ENCODE peak calls at places on chromosomes 6 and 20, in five cellular contexts. F is activated gamma-delta T cell, K is brain microvascular endothelial cell, X is ureter, D is tibial artery. E is an unnamed sample.

GRCh38 chr6:111597687-111598086 is 8.0 kb downstream of the TRAF3IP2 start:
- DNase-seq in D (no peak), X (no peak), K (no peak), F (no peak), E (peak)

GRCh38 chr6:36720251-36721141 is 22.9 kb downstream of the RAB44 start:
- DNase-seq in X (no peak), F (no peak), K (no peak), D (peak), E (no peak)

GRCh38 chr6:14059791-14060436 is 57.7 kb upstream of the CD83 start:
- DNase-seq in K (no peak), X (peak), F (no peak), D (no peak), E (peak)

GRCh38 chr20:45857836-45858250 is 429 bp downstream of the ZSWIM3 start:
- DNase-seq in D (no peak), X (no peak), F (no peak), K (no peak), E (no peak)

GRCh38 chr20:45350217-45350616 is 2.0 kb upstream of the SDC4 start:
- DNase-seq in X (no peak), F (no peak), K (no peak), D (no peak), E (no peak)

GRCh38 chr6:129513471-129513870 is 196.5 kb downstream of the ARHGAP18 start:
- DNase-seq in X (no peak), K (no peak), D (no peak), F (no peak), E (no peak)

GRCh38 chr20:64049887-64050260 is 435 bp upstream of the SOX18 start:
- DNase-seq in K (no peak), D (no peak), F (no peak), X (no peak), E (no peak)

GRCh38 chr6:52381249-52381648 is 19.3 kb downstream of the PAQR8 start:
- DNase-seq in F (no peak), D (no peak), X (no peak), K (no peak), E (no peak)

GRCh38 chr6:144778773-144779531 is 493.8 kb downstream of the UTRN start:
- DNase-seq in X (no peak), D (no peak), K (no peak), F (no peak), E (no peak)

GRCh38 chr6:49835140-49835539 is 31.2 kb downstream of the CRISP1 start:
- DNase-seq in D (no peak), F (no peak), K (no peak), X (no peak), E (no peak)

GRCh38 chr20:50191566-50192363 is 1.1 kb downstream of the CEBPB start:
- DNase-seq in F (peak), X (peak), D (no peak), K (no peak), E (peak)

GRCh38 chr20:53917145-53918009 is 153.0 kb downstream of the BCAS1 start:
- DNase-seq in F (no peak), K (peak), D (peak), X (no peak), E (peak)

GRCh38 chr6:5521322-5521721 is 260.0 kb downstream of the FARS2 start:
- DNase-seq in K (no peak), D (no peak), F (no peak), X (no peak), E (no peak)

GRCh38 chr6:152087096-152087495 is 279.6 kb downstream of the ESR1 start:
- DNase-seq in D (no peak), F (no peak), K (no peak), X (no peak), E (no peak)

GRCh38 chr6:15817100-15817499 is 154.3 kb upstream of the DTNBP1 start:
- DNase-seq in F (no peak), K (no peak), X (no peak), D (no peak), E (no peak)

GRCh38 chr6:17884501-17885039 is 102.9 kb downstream of the KIF13A start:
- DNase-seq in X (no peak), F (no peak), D (no peak), K (no peak), E (no peak)

GRCh38 chr6:6678185-6678671 is 89.7 kb downstream of the LY86 start:
- DNase-seq in F (no peak), X (no peak), D (no peak), K (peak), E (no peak)

GRCh38 chr6:144767066-144767465 is 481.9 kb downstream of the UTRN start:
- DNase-seq in F (no peak), X (no peak), D (no peak), K (no peak), E (no peak)

GRCh38 chr6:142913036-142913510 is 31.9 kb downstream of the HIVEP2 start:
- DNase-seq in D (no peak), X (no peak), K (no peak), F (no peak), E (no peak)

GRCh38 chr6:17714879-17715860 is 8.4 kb upstream of the NUP153 start:
- DNase-seq in K (peak), D (no peak), F (no peak), X (no peak), E (no peak)

GRCh38 chr20:14067631-14068030 is 72.3 kb downstream of the MACROD2 start:
- DNase-seq in D (no peak), X (no peak), K (no peak), F (no peak), E (no peak)

GRCh38 chr6:101663099-101663498 is 269.6 kb downstream of the GRIK2 start:
- DNase-seq in K (no peak), D (no peak), X (no peak), F (no peak), E (no peak)

GRCh38 chr6:39770476-39770875 is 21.7 kb upstream of the DAAM2 start:
- DNase-seq in K (no peak), D (no peak), F (no peak), X (no peak), E (no peak)

GRCh38 chr20:63706852-63707557 is 771 bp downstream of the ARFRP1 start:
- DNase-seq in F (peak), D (peak), K (peak), X (peak), E (peak)

GRCh38 chr6:134097114-134097707 is 44.8 kb upstream of the SLC2A12 start:
- DNase-seq in D (no peak), K (peak), X (peak), F (no peak), E (peak)

GRCh38 chr6:70838907-70839285 is 118.0 kb downstream of the B3GAT2 start:
- DNase-seq in F (no peak), D (no peak), K (no peak), X (no peak), E (no peak)

GRCh38 chr20:47775039-47775438 is 10.2 kb downstream of the SULF2 start:
- DNase-seq in F (no peak), K (no peak), D (no peak), X (no peak), E (no peak)

GRCh38 chr20:11564491-11564890 is 353.2 kb upstream of the BTBD3 start:
- DNase-seq in K (no peak), D (no peak), X (no peak), F (no peak), E (no peak)

GRCh38 chr6:71482742-71483141 is 194.1 kb downstream of the OGFRL1 start:
- DNase-seq in D (no peak), X (no peak), K (no peak), F (no peak), E (no peak)

GRCh38 chr6:43256670-43257664 is 13.7 kb downstream of the TTBK1 start:
- DNase-seq in K (no peak), X (no peak), F (no peak), D (no peak), E (no peak)

GRCh38 chr6:53492860-53493634 is 51.9 kb downstream of the GCLC start:
- DNase-seq in F (no peak), K (peak), D (no peak), X (no peak), E (peak)

GRCh38 chr6:2020909-2021308 is 224.5 kb downstream of the GMDS start:
- DNase-seq in X (no peak), D (no peak), K (no peak), F (no peak), E (no peak)

GRCh38 chr20:5491463-5491862 is 174.7 kb upstream of the PROKR2 start:
- DNase-seq in K (no peak), D (no peak), X (no peak), F (no peak), E (no peak)

GRCh38 chr6:77178821-77179220 is 284.5 kb downstream of the HTR1B start:
- DNase-seq in K (peak), F (no peak), D (no peak), X (no peak), E (no peak)

GRCh38 chr6:134911532-134911931 is 38.4 kb downstream of the ALDH8A1 start:
- DNase-seq in X (no peak), F (no peak), D (no peak), K (peak), E (no peak)

GRCh38 chr20:63708301-63709148 is 686 bp downstream of the ZGPAT start:
- DNase-seq in D (peak), F (no peak), K (no peak), X (no peak), E (peak)

GRCh38 chr20:24046905-24047304 is 58.3 kb upstream of the GGTLC1 start:
- DNase-seq in K (no peak), F (no peak), X (no peak), D (no peak), E (no peak)

GRCh38 chr6:157550114-157550989 is 169.4 kb downstream of the ZDHHC14 start:
- DNase-seq in K (no peak), F (no peak), X (no peak), D (peak), E (no peak)

E was measured in left lobe of liver.